ENCODE peak calls at places on chromosome 1, in nine cellular contexts. E is SK-N-SH, R is A673, T is AG09319, I is astrocyte of the spinal cord, N is activated B cell treated with CpG ODN at 0.5 μM for 24 hours, L is Peyer's patch, G is H9, Q is transverse colon. H is an unnamed sample.

GRCh38 chr1:226634156-226634588 is 85.6 kb downstream of the STUM start:
- DNase-seq in E (peak; percentile 91), R (peak; percentile 69), T (peak; percentile 20), I (peak; percentile 61), N (peak; percentile 81), L (peak; percentile 94), G (peak; percentile 82), Q (peak; percentile 84), H (peak; percentile 80)

GRCh38 chr1:9397047-9397446 is 104.4 kb downstream of the SPSB1 start:
- DNase-seq in E (no peak), R (no peak), T (no peak), I (no peak), N (no peak), L (no peak), G (no peak), Q (no peak), H (no peak)

GRCh38 chr1:170470121-170470520 is 61.8 kb upstream of the GORAB start:
- DNase-seq in E (no peak), R (no peak), T (no peak), I (no peak), N (no peak), L (no peak), G (no peak), Q (no peak), H (no peak)

GRCh38 chr1:7230121-7230895 is 445.1 kb downstream of the CAMTA1 start:
- DNase-seq in E (peak; percentile 32), R (no peak), T (no peak), I (no peak), N (no peak), L (no peak), G (no peak), Q (no peak), H (no peak)

GRCh38 chr1:14259191-14259757 is 339.2 kb upstream of the KAZN start:
- DNase-seq in E (no peak), R (peak; percentile 52), T (no peak), I (peak; percentile 32), N (no peak), L (peak; percentile 83), G (no peak), Q (peak; percentile 72), H (no peak)

GRCh38 chr1:165632491-165632890 is 1.5 kb downstream of the MGST3 start:
- DNase-seq in E (no peak), R (peak; percentile 83), T (no peak), I (no peak), N (no peak), L (no peak), G (no peak), Q (no peak), H (no peak)

GRCh38 chr1:24909388-24909898 is 20.6 kb downstream of the RUNX3 start:
- DNase-seq in E (no peak), R (peak; percentile 57), T (no peak), I (peak; percentile 68), N (no peak), L (peak; percentile 84), G (peak; percentile 93), Q (peak; percentile 85), H (peak; percentile 74)

GRCh38 chr1:237542525-237543418 is 347.9 kb downstream of the ZP4 start:
- DNase-seq in E (no peak), R (no peak), T (no peak), I (no peak), N (no peak), L (no peak), G (peak; percentile 41), Q (no peak), H (no peak)

GRCh38 chr1:54995013-54995760 is 3.5 kb upstream of the BSND start:
- DNase-seq in E (no peak), R (peak; percentile 24), T (no peak), I (no peak), N (no peak), L (no peak), G (peak; percentile 64), Q (no peak), H (no peak)

DNA sequence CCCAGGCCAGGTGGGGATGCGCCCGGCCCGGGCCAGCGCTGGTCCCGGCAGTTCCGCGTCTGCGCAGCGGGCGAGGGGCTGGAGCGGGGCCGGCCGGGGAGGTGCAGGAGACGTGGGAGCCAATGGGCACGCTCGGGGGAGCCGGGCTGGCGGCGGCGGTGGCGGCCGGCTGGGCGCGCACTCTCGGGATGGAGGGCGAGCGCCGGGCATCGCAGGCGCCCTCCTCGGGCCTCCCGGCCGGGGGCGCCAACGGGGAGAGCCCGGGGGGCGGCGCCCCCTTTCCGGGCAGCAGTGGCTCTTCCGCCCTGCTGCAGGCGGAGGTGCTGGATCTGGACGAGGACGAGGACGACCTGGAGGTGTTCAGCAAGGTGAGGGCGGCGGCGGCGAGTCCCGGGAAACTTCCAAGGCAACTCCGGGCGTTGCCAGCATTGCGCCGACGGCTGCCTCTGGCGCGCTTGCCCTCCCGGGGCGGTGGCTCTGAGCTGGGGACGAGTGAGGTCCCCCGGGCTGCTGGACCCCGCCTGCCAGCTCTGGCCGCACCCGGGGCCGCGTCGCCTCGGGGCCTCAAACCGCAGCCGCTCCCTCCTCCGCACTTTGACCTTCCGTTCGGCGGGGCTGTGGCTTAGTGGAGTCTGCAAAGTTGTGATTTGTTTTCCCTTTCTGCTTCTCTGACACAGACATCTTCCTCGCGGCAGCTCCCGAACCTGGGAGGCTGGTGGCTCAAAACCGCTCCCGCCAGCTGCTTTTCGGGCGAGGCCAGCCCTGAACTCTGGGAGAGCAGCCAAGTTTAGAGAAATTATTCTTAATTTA is at the start of gene SNX7:
- DNase-seq in E (peak; percentile 97), R (peak; percentile 48), T (peak; percentile 51), I (peak; percentile 79), N (no peak), L (peak; percentile 84), G (peak; percentile 79), Q (peak; percentile 89), H (peak; percentile 90)
- TF ChIP-seq CTCF in E (peak; percentile 49), R (no peak), T (peak; percentile 12), I (peak; percentile 25), N (no peak), L (peak; percentile 4), G (peak; percentile 48), Q (peak; percentile 13), H (peak; percentile 44)

GRCh38 chr1:182600036-182600713 is 4.0 kb downstream of the RGS16 start:
- DNase-seq in E (no peak), R (no peak), T (no peak), I (no peak), N (no peak), L (no peak), G (no peak), Q (no peak), H (no peak)

GRCh38 chr1:182600745-182601415 is 3.3 kb downstream of the RGS16 start:
- DNase-seq in E (no peak), R (no peak), T (no peak), I (no peak), N (no peak), L (no peak), G (no peak), Q (no peak), H (no peak)

GRCh38 chr1:182601416-182601786 is 2.8 kb downstream of the RGS16 start:
- DNase-seq in E (peak; percentile 81), R (peak; percentile 84), T (peak; percentile 50), I (peak; percentile 75), N (no peak), L (peak; percentile 81), G (peak; percentile 79), Q (peak; percentile 61), H (peak; percentile 75)

GRCh38 chr1:182598296-182598695 is 5.9 kb downstream of the RGS16 start:
- DNase-seq in E (no peak), R (no peak), T (no peak), I (no peak), N (no peak), L (no peak), G (no peak), Q (no peak), H (no peak)

DNA sequence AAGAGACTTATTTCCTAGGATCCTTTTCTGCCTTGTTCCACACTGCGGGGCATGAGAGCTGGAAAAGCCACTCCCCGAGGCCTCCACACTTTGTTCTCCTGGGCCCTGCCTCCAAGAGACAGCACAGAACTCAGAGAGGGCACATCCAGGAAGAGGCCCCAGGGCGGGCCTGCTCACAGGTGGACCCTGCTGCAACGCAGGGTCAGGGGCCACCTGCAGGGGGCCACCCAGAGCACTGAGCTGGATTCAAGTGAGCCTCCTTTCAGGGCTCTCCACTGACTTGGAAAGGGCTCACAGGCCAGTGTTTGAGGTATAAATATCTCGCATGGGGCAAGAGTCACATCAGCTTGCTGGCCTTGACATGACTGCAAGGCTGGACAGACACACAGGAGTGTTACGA is 4.8 kb downstream of the RGS16 start:
- DNase-seq in E (peak; percentile 40), R (no peak), T (no peak), I (no peak), N (no peak), L (no peak), G (peak; percentile 73), Q (no peak), H (peak; percentile 58)
- TF ChIP-seq CTCF in E (peak; percentile 44), R (peak; percentile 49), T (peak; percentile 30), I (peak; percentile 50), N (no peak), L (no peak), G (peak; percentile 78), Q (no peak), H (peak; percentile 65)

GRCh38 chr1:3146907-3147306 is 77.9 kb downstream of the PRDM16 start:
- DNase-seq in E (no peak), R (no peak), T (no peak), I (no peak), N (no peak), L (no peak), G (no peak), Q (no peak), H (no peak)

GRCh38 chr1:3148171-3148570 is 79.2 kb downstream of the PRDM16 start:
- DNase-seq in E (no peak), R (no peak), T (no peak), I (no peak), N (no peak), L (no peak), G (no peak), Q (no peak), H (no peak)

GRCh38 chr1:3145489-3146325 is 76.7 kb downstream of the PRDM16 start:
- DNase-seq in E (no peak), R (no peak), T (no peak), I (no peak), N (no peak), L (no peak), G (no peak), Q (no peak), H (no peak)

GRCh38 chr1:3149277-3149676 is 80.3 kb downstream of the PRDM16 start:
- DNase-seq in E (no peak), R (no peak), T (no peak), I (no peak), N (no peak), L (no peak), G (no peak), Q (no peak), H (no peak)

GRCh38 chr1:3146458-3146857 is 77.5 kb downstream of the PRDM16 start:
- DNase-seq in E (no peak), R (no peak), T (no peak), I (no peak), N (no peak), L (no peak), G (no peak), Q (no peak), H (no peak)
- TF ChIP-seq CTCF in E (no peak), R (no peak), T (no peak), I (no peak), N (no peak), L (no peak), G (no peak), Q (no peak), H (no peak)

DNA sequence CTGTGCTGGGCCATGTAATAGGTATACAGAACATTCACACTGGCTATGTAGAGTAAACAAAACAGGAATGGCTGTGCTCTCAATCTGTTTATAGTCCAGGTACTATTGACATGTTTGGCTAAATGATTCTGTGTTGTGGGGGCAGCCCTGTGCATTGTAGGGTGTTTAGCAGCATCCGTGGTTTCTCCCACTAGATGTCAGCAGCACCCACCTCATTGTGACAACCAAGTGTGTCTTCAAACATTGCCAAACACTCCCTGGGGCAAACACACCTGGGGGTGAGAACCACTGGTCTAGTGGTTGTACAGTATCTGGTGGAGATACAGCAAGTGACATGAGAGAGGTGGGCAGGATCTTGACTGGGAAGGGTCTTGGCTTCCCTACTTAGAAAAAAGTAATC is 80.4 kb upstream of the SPATA6 start:
- DNase-seq in E (no peak), R (peak; percentile 24), T (no peak), I (no peak), N (no peak), L (no peak), G (peak; percentile 36), Q (no peak), H (no peak)
- TF ChIP-seq CTCF in E (peak; percentile 32), R (peak; percentile 45), T (peak; percentile 12), I (peak; percentile 34), N (no peak), L (no peak), G (peak; percentile 58), Q (no peak), H (no peak)

H was measured in endothelial cell.